ENCODE peak calls at places on chromosomes 7 and 10, in five cellular contexts. W, U, P, X and Z are unnamed samples.

GRCh38 chr7:29642494-29643155 is 79.0 kb downstream of the PRR15 start:
- DNase-seq in W (no peak), U (no peak), P (no peak), X (no peak), Z (peak)

GRCh38 chr10:60717852-60718251 is 60.4 kb upstream of the CDK1 start:
- DNase-seq in W (no peak), U (no peak), P (no peak), X (peak), Z (no peak)

GRCh38 chr10:3472705-3473078 is 300.1 kb upstream of the PITRM1 start:
- DNase-seq in W (no peak), U (no peak), P (no peak), X (no peak), Z (no peak)

GRCh38 chr10:74910604-74911355 is 84.4 kb downstream of the KAT6B start:
- DNase-seq in W (no peak), U (no peak), P (no peak), X (no peak), Z (no peak)

GRCh38 chr7:137642031-137642430 is 204.7 kb downstream of the DGKI start:
- DNase-seq in W (no peak), U (no peak), P (no peak), X (peak), Z (no peak)

GRCh38 chr7:79284226-79284625 is 169.2 kb downstream of the MAGI2 start:
- DNase-seq in W (no peak), U (no peak), P (no peak), X (no peak), Z (no peak)

GRCh38 chr10:15149042-15149771 is 19.3 kb downstream of the NMT2 start:
- DNase-seq in W (no peak), U (no peak), P (no peak), X (no peak), Z (no peak)

GRCh38 chr7:127884066-127884559 is 147.1 kb downstream of the LRRC4 start:
- DNase-seq in W (no peak), U (no peak), P (no peak), X (no peak), Z (no peak)

GRCh38 chr10:79994556-79994955 is 45.7 kb upstream of the SFTPD start:
- DNase-seq in W (no peak), U (no peak), P (no peak), X (no peak), Z (no peak)

GRCh38 chr7:117808910-117809705 is 64.1 kb downstream of the CTTNBP2 start:
- DNase-seq in W (no peak), U (no peak), P (no peak), X (no peak), Z (no peak)

GRCh38 chr10:113666682-113667252 is 2.9 kb upstream of the NRAP start:
- DNase-seq in W (no peak), U (no peak), P (no peak), X (no peak), Z (peak)

GRCh38 chr10:70266701-70267100 is 17.1 kb downstream of the NPFFR1 start:
- DNase-seq in W (no peak), U (no peak), P (no peak), X (no peak), Z (no peak)

GRCh38 chr7:156667110-156667436 is 26.5 kb downstream of the RNF32 start:
- DNase-seq in W (no peak), U (no peak), P (no peak), X (no peak), Z (no peak)

GRCh38 chr7:47636693-47637175 is 54.8 kb upstream of the TNS3 start:
- DNase-seq in W (no peak), U (peak), P (no peak), X (no peak), Z (no peak)

GRCh38 chr10:78764436-78764835 is 304.3 kb upstream of the ZMIZ1 start:
- DNase-seq in W (no peak), U (no peak), P (no peak), X (no peak), Z (no peak)

GRCh38 chr7:42233166-42233565 is 3.8 kb downstream of the GLI3 start:
- DNase-seq in W (no peak), U (no peak), P (no peak), X (no peak), Z (no peak)

GRCh38 chr10:102542800-102543418 is 39.1 kb downstream of the SUFU start:
- DNase-seq in W (no peak), U (no peak), P (no peak), X (no peak), Z (no peak)

GRCh38 chr10:69005704-69006103 is 17.1 kb downstream of the KIFBP start:
- DNase-seq in W (no peak), U (no peak), P (no peak), X (no peak), Z (no peak)

GRCh38 chr10:69010151-69010640 is 21.6 kb downstream of the KIFBP start:
- DNase-seq in W (no peak), U (no peak), P (no peak), X (no peak), Z (no peak)

GRCh38 chr10:69009360-69009759 is 20.8 kb downstream of the KIFBP start:
- DNase-seq in W (no peak), U (no peak), P (no peak), X (no peak), Z (no peak)

GRCh38 chr10:69004821-69005220 is 16.2 kb downstream of the KIFBP start:
- DNase-seq in W (no peak), U (no peak), P (no peak), X (no peak), Z (peak)

GRCh38 chr10:69007260-69007659 is 18.7 kb downstream of the KIFBP start:
- DNase-seq in W (no peak), U (no peak), P (no peak), X (no peak), Z (no peak)
- TF ChIP-seq CTCF in W (no peak), U (no peak), P (no peak), X (no peak), Z (peak)

GRCh38 chr7:148699024-148699771 is 495 bp downstream of the CUL1 start:
- DNase-seq in W (peak), U (peak), P (peak), X (no peak), Z (no peak)
- H3K4me3 ChIP-seq in W (peak), U (peak), P (peak), X (peak), Z (peak)

GRCh38 chr10:33025910-33026309 is 67.9 kb upstream of the ITGB1 start:
- DNase-seq in W (no peak), U (no peak), P (no peak), X (no peak), Z (no peak)

GRCh38 chr10:33026422-33026821 is 68.4 kb upstream of the ITGB1 start:
- DNase-seq in W (no peak), U (no peak), P (no peak), X (no peak), Z (no peak)

GRCh38 chr10:33025039-33025438 is 67.0 kb upstream of the ITGB1 start:
- DNase-seq in W (no peak), U (no peak), P (no peak), X (no peak), Z (no peak)

GRCh38 chr10:33031171-33031570 is 73.1 kb upstream of the ITGB1 start:
- DNase-seq in W (no peak), U (no peak), P (no peak), X (no peak), Z (no peak)

GRCh38 chr10:33027088-33027487 is 69.1 kb upstream of the ITGB1 start:
- DNase-seq in W (no peak), U (no peak), P (no peak), X (no peak), Z (no peak)
- TF ChIP-seq CTCF in W (no peak), U (no peak), P (no peak), X (no peak), Z (no peak)

GRCh38 chr7:105599551-105599950 is 18.3 kb upstream of the EFCAB10 start:
- DNase-seq in W (no peak), U (no peak), P (no peak), X (no peak), Z (no peak)
- H3K4me3 ChIP-seq in W (no peak), U (no peak), P (no peak), X (no peak), Z (no peak)

GRCh38 chr7:70505468-70505867 is 626.5 kb upstream of the GALNT17 start:
- DNase-seq in W (no peak), U (no peak), P (no peak), X (no peak), Z (no peak)

GRCh38 chr7:70504254-70504653 is 627.7 kb upstream of the GALNT17 start:
- DNase-seq in W (no peak), U (no peak), P (no peak), X (no peak), Z (no peak)

GRCh38 chr7:70502117-70502516 is 629.8 kb upstream of the GALNT17 start:
- DNase-seq in W (no peak), U (no peak), P (no peak), X (no peak), Z (no peak)

GRCh38 chr7:70505886-70506285 is 626.1 kb upstream of the GALNT17 start:
- DNase-seq in W (no peak), U (no peak), P (no peak), X (no peak), Z (no peak)

GRCh38 chr7:70506463-70506862 is 625.5 kb upstream of the GALNT17 start:
- DNase-seq in W (no peak), U (no peak), P (no peak), X (no peak), Z (no peak)
- TF ChIP-seq CTCF in W (no peak), U (peak), P (no peak), X (no peak), Z (peak)

GRCh38 chr10:29634105-29634504 is 666 bp downstream of the SVIL start:
- DNase-seq in W (no peak), U (no peak), P (no peak), X (no peak), Z (no peak)
- H3K4me3 ChIP-seq in W (no peak), U (no peak), P (no peak), X (no peak), Z (peak)